ENCODE peak calls at places on chromosomes 2 and 18, in four cellular contexts. Z, C, N and U are unnamed samples.

GRCh38 chr18:4058179-4058578 is 396.9 kb downstream of the DLGAP1 start:
- DNase-seq in C (no peak), Z (no peak), N (no peak), U (no peak)

GRCh38 chr18:3594760-3595241 is 144.8 kb downstream of the TGIF1 start:
- DNase-seq in N (no peak), Z (peak), C (no peak), U (no peak)

GRCh38 chr18:44453505-44453904 is 227.2 kb upstream of the SETBP1 start:
- DNase-seq in C (no peak), Z (no peak), N (no peak), U (no peak)

GRCh38 chr2:218959141-218959731 is at the start of gene CDK5R2:
- DNase-seq in N (peak), Z (peak), C (peak), U (no peak)

GRCh38 chr2:5696741-5697521 is 4.7 kb downstream of the SOX11 start:
- DNase-seq in Z (no peak), C (no peak), N (no peak), U (no peak)

GRCh38 chr18:3869848-3870247 is 419.9 kb downstream of the TGIF1 start:
- DNase-seq in N (peak), C (no peak), Z (peak), U (no peak)

GRCh38 chr18:67651438-67651837 is 134.9 kb upstream of the DSEL start:
- DNase-seq in N (no peak), Z (no peak), C (no peak), U (no peak)

GRCh38 chr2:120508581-120509041 is 162.7 kb downstream of the INHBB start:
- DNase-seq in N (no peak), C (no peak), Z (no peak), U (no peak)

GRCh38 chr2:237677951-237678481 is 50.6 kb downstream of the LRRFIP1 start:
- DNase-seq in C (no peak), Z (no peak), N (no peak), U (no peak)

GRCh38 chr2:169583494-169583893 is 657 bp upstream of the PPIG start:
- DNase-seq in Z (no peak), C (no peak), N (no peak), U (no peak)

GRCh38 chr2:239312081-239312501 is 88.7 kb downstream of the HDAC4 start:
- DNase-seq in Z (no peak), N (no peak), C (no peak), U (no peak)

GRCh38 chr18:37956902-37957301 is 391.3 kb upstream of the CELF4 start:
- DNase-seq in N (no peak), C (no peak), Z (no peak), U (no peak)

GRCh38 chr2:160270571-160271113 is 70.6 kb upstream of the ITGB6 start:
- DNase-seq in C (no peak), Z (no peak), N (no peak), U (no peak)

GRCh38 chr2:121648206-121648605 is 1.1 kb downstream of the CLASP1 start:
- DNase-seq in N (no peak), Z (no peak), C (no peak), U (no peak)

GRCh38 chr2:128198666-128199065 is 107.7 kb downstream of the UGGT1 start:
- DNase-seq in N (no peak), C (no peak), Z (no peak), U (no peak)

GRCh38 chr2:220959391-220959802 is 612.7 kb downstream of the EPHA4 start:
- DNase-seq in N (no peak), C (no peak), Z (no peak), U (peak)

GRCh38 chr18:61149786-61150185 is 183.4 kb upstream of the CDH20 start:
- DNase-seq in Z (no peak), C (no peak), N (no peak), U (no peak)

GRCh38 chr2:235263205-235264120 is 230.4 kb upstream of the AGAP1 start:
- DNase-seq in Z (peak), N (peak), C (no peak), U (peak)

GRCh38 chr2:20027715-20028434 is 15.4 kb upstream of the MATN3 start:
- DNase-seq in Z (no peak), N (no peak), C (no peak), U (no peak)

GRCh38 chr2:34736482-34736881 is 1137.4 kb upstream of the FAM98A start:
- DNase-seq in N (no peak), C (no peak), Z (no peak), U (no peak)

GRCh38 chr2:19300961-19301360 is 57.5 kb downstream of the OSR1 start:
- DNase-seq in N (no peak), C (no peak), Z (no peak), U (no peak)

GRCh38 chr2:238243496-238244076 is 3.7 kb upstream of the HES6 start:
- DNase-seq in N (no peak), C (no peak), Z (no peak), U (no peak)

GRCh38 chr2:224268441-224268840 is 133.5 kb downstream of the FAM124B start:
- DNase-seq in C (no peak), Z (peak), N (no peak), U (peak)

GRCh38 chr2:30259827-30260679 is 28.7 kb downstream of the LBH start:
- DNase-seq in C (no peak), N (no peak), Z (no peak), U (no peak)

GRCh38 chr2:222248818-222249217 is 50.0 kb downstream of the PAX3 start:
- DNase-seq in N (no peak), C (no peak), Z (no peak), U (no peak)

GRCh38 chr2:197647961-197648690 is 27.3 kb downstream of the RFTN2 start:
- DNase-seq in N (no peak), Z (no peak), C (no peak), U (no peak)

GRCh38 chr2:219541611-219542180 is 1.9 kb downstream of the CHPF start:
- DNase-seq in C (peak), N (peak), Z (peak), U (peak)

GRCh38 chr2:84904717-84905174 is 710 bp upstream of the TMSB10 start:
- DNase-seq in N (no peak), C (no peak), Z (peak), U (no peak)

GRCh38 chr2:199339826-199340605 is 117.7 kb downstream of the SATB2 start:
- DNase-seq in Z (no peak), C (no peak), N (no peak), U (no peak)

GRCh38 chr18:50410008-50410407 is 35.2 kb downstream of the SKA1 start:
- DNase-seq in N (no peak), C (no peak), Z (peak), U (peak)

GRCh38 chr2:218257390-218257981 is 3.3 kb upstream of the GPBAR1 start:
- DNase-seq in C (peak), N (peak), Z (peak), U (no peak)

GRCh38 chr2:235709124-235709813 is 215.4 kb downstream of the AGAP1 start:
- DNase-seq in N (peak), C (no peak), Z (no peak), U (no peak)

GRCh38 chr2:19488009-19488691 is 129.7 kb upstream of the OSR1 start:
- DNase-seq in N (peak), Z (no peak), C (no peak), U (no peak)

GRCh38 chr18:28875059-28875458 is 698.1 kb upstream of the CDH2 start:
- DNase-seq in Z (no peak), N (no peak), C (no peak), U (no peak)

GRCh38 chr2:225895126-225895525 is 495.6 kb downstream of the NYAP2 start:
- DNase-seq in N (no peak), C (no peak), Z (no peak), U (no peak)

GRCh38 chr2:225891013-225891412 is 491.5 kb downstream of the NYAP2 start:
- DNase-seq in Z (no peak), C (no peak), N (no peak), U (no peak)

GRCh38 chr2:225893151-225893550 is 493.6 kb downstream of the NYAP2 start:
- DNase-seq in Z (no peak), C (no peak), N (no peak), U (no peak)

GRCh38 chr2:225889452-225889851 is 489.9 kb downstream of the NYAP2 start:
- DNase-seq in Z (peak), N (peak), C (no peak), U (peak)

DNA sequence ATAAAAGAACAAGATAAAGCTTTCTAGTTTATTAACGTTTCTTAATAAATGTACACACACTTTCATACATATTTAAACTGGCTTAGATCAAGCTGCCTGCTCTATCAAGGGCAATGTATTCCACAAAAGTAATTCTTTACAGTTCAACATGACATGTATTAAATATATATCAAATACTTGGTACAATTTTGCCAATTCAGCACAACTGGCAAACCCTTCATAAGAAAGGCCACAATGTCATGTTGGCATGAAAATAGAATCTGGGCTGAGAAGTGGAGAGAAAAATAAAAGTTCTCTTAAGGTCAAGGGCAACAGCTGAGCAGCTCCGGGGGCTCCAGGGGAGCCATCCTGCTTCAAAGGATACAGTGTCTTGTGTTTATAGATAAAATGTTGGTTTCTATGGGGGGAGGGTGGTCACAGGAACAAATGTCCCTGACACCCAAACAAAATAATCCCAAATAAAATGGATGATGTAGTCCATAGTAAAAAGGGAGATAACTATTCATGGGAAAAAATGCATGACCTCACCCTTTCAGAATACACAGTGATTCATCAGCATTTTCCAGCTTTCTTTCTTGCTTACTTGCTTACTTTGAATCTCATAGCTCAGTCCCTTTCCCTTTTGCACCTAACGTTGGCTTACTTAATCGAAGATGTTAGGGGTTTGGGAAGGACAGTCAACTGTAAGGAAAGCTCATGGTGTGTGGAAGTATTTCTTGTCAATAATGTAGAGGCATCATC is 494.9 kb downstream of the NYAP2 start:
- DNase-seq in N (peak), Z (no peak), C (no peak), U (no peak)
- TF ChIP-seq JUND in N (peak), Z (no peak), C (no peak), U (no peak)

GRCh38 chr18:74065366-74065765 is 82.3 kb downstream of the FBXO15 start:
- DNase-seq in N (no peak), Z (no peak), C (no peak), U (no peak)

GRCh38 chr18:74063552-74063951 is 84.1 kb downstream of the FBXO15 start:
- DNase-seq in Z (no peak), C (no peak), N (no peak), U (no peak)

GRCh38 chr18:74066018-74066417 is 81.6 kb downstream of the FBXO15 start:
- DNase-seq in N (no peak), Z (no peak), C (no peak), U (no peak)

GRCh38 chr18:74063023-74063422 is 84.6 kb downstream of the FBXO15 start:
- DNase-seq in N (no peak), Z (peak), C (no peak), U (no peak)

GRCh38 chr18:74064510-74064909 is 83.1 kb downstream of the FBXO15 start:
- DNase-seq in Z (no peak), C (no peak), N (no peak), U (no peak)
- TF ChIP-seq JUND in Z (no peak), C (no peak), N (no peak), U (no peak)

GRCh38 chr2:200797242-200797770 is 14.4 kb upstream of the BZW1 start:
- DNase-seq in N (no peak), Z (peak), C (no peak), U (no peak)

GRCh38 chr2:200795044-200795443 is 16.7 kb upstream of the BZW1 start:
- DNase-seq in C (no peak), Z (peak), N (no peak), U (no peak)

GRCh38 chr2:200798519-200798918 is 13.2 kb upstream of the BZW1 start:
- DNase-seq in N (no peak), Z (no peak), C (no peak), U (no peak)

GRCh38 chr2:200794143-200794542 is 17.6 kb upstream of the BZW1 start:
- DNase-seq in N (no peak), C (no peak), Z (no peak), U (no peak)

GRCh38 chr2:200796561-200796960 is 15.1 kb upstream of the BZW1 start:
- DNase-seq in Z (no peak), N (no peak), C (no peak), U (no peak)
- TF ChIP-seq JUND in Z (no peak), N (no peak), C (no peak), U (no peak)

GRCh38 chr2:201171259-201171814 is 11.6 kb upstream of the CASP10 start:
- DNase-seq in C (no peak), Z (no peak), N (no peak), U (no peak)
- TF ChIP-seq JUND in C (no peak), Z (no peak), N (no peak), U (no peak)